ENCODE peak calls at places on chromosomes 1 and 21, in four cellular contexts. One of them, this sample, is unnamed.

GRCh38 chr1:71047635-71048607 is at the start of gene PTGER3:
- DNase-seq in HepG2: peak; percentile 42
- DNase-seq in GM12878: no peak
- DNase-seq in WTC11: peak; percentile 69
- DNase-seq in this sample: peak; percentile 89

GRCh38 chr21:44405948-44406872 is 49.1 kb upstream of the LRRC3 start:
- DNase-seq in HepG2: no peak
- DNase-seq in GM12878: no peak
- DNase-seq in WTC11: no peak
- DNase-seq in this sample: no peak

GRCh38 chr1:21823206-21823979 is 11.3 kb downstream of the LDLRAD2 start:
- DNase-seq in HepG2: no peak
- DNase-seq in GM12878: no peak
- DNase-seq in WTC11: no peak
- DNase-seq in this sample: no peak

GRCh38 chr1:182567629-182568028 is 21.4 kb downstream of the RNASEL start:
- DNase-seq in HepG2: no peak
- DNase-seq in GM12878: no peak
- DNase-seq in WTC11: no peak
- DNase-seq in this sample: no peak

GRCh38 chr1:216958569-216958968 is 235.3 kb upstream of the ESRRG start:
- DNase-seq in HepG2: no peak
- DNase-seq in GM12878: no peak
- DNase-seq in WTC11: no peak
- DNase-seq in this sample: no peak

GRCh38 chr1:94792473-94792875 is 27.7 kb upstream of the SLC44A3 start:
- DNase-seq in HepG2: no peak
- DNase-seq in GM12878: peak; percentile 45
- DNase-seq in WTC11: no peak
- DNase-seq in this sample: no peak

GRCh38 chr1:47886141-47886540 is 111.0 kb downstream of the TRABD2B start:
- DNase-seq in HepG2: no peak
- DNase-seq in GM12878: no peak
- DNase-seq in WTC11: no peak
- DNase-seq in this sample: no peak

GRCh38 chr21:32726742-32727477 is 903 bp downstream of the SYNJ1 start:
- DNase-seq in HepG2: no peak
- DNase-seq in GM12878: no peak
- DNase-seq in WTC11: no peak
- DNase-seq in this sample: peak; percentile 67

GRCh38 chr1:240801445-240801844 is 189.5 kb upstream of the GREM2 start:
- DNase-seq in HepG2: no peak
- DNase-seq in GM12878: no peak
- DNase-seq in WTC11: no peak
- DNase-seq in this sample: no peak

GRCh38 chr1:228938248-228938891 is 203.1 kb downstream of the RHOU start:
- DNase-seq in HepG2: peak; percentile 68
- DNase-seq in GM12878: no peak
- DNase-seq in WTC11: no peak
- DNase-seq in this sample: no peak

GRCh38 chr1:2166695-2167094 is 27.9 kb downstream of the FAAP20 start:
- DNase-seq in HepG2: no peak
- DNase-seq in GM12878: no peak
- DNase-seq in WTC11: no peak
- DNase-seq in this sample: no peak

GRCh38 chr21:45545236-45545570 is 3.0 kb upstream of the SLC19A1 start:
- DNase-seq in HepG2: no peak
- DNase-seq in GM12878: no peak
- DNase-seq in WTC11: no peak
- DNase-seq in this sample: no peak

GRCh38 chr1:162910161-162910560 is 49.2 kb upstream of the CCDC190 start:
- DNase-seq in HepG2: no peak
- DNase-seq in GM12878: no peak
- DNase-seq in WTC11: no peak
- DNase-seq in this sample: no peak

GRCh38 chr1:179231923-179232322 is 2.4 kb upstream of the ABL2 start:
- DNase-seq in HepG2: no peak
- DNase-seq in GM12878: no peak
- DNase-seq in WTC11: no peak
- DNase-seq in this sample: peak; percentile 49

GRCh38 chr1:57424231-57425027 is 569 bp upstream of the DAB1 start:
- DNase-seq in HepG2: peak; percentile 9
- DNase-seq in GM12878: no peak
- DNase-seq in WTC11: peak; percentile 79
- DNase-seq in this sample: peak; percentile 26

GRCh38 chr1:111198836-111199235 is 1.6 kb downstream of the DENND2D start:
- DNase-seq in HepG2: no peak
- DNase-seq in GM12878: no peak
- DNase-seq in WTC11: no peak
- DNase-seq in this sample: no peak

GRCh38 chr1:204834752-204835151 is 35.9 kb upstream of the NFASC start:
- DNase-seq in HepG2: no peak
- DNase-seq in GM12878: no peak
- DNase-seq in WTC11: no peak
- DNase-seq in this sample: no peak

GRCh38 chr21:42796327-42797062 is 82.8 kb downstream of the WDR4 start:
- DNase-seq in HepG2: peak; percentile 63
- DNase-seq in GM12878: no peak
- DNase-seq in WTC11: no peak
- DNase-seq in this sample: no peak

GRCh38 chr1:15332525-15332924 is 77.2 kb upstream of the EFHD2 start:
- DNase-seq in HepG2: no peak
- DNase-seq in GM12878: no peak
- DNase-seq in WTC11: no peak
- DNase-seq in this sample: no peak

GRCh38 chr1:85330206-85330605 is 53.8 kb upstream of the BCL10 start:
- DNase-seq in HepG2: peak; percentile 15
- DNase-seq in GM12878: no peak
- DNase-seq in WTC11: no peak
- DNase-seq in this sample: no peak

GRCh38 chr1:63888984-63889383 is 115.2 kb downstream of the ROR1 start:
- DNase-seq in HepG2: no peak
- DNase-seq in GM12878: no peak
- DNase-seq in WTC11: no peak
- DNase-seq in this sample: no peak

GRCh38 chr1:228374711-228375577 is 31.7 kb downstream of the TRIM11 start:
- DNase-seq in HepG2: no peak
- DNase-seq in GM12878: no peak
- DNase-seq in WTC11: no peak
- DNase-seq in this sample: no peak

GRCh38 chr1:167707942-167708341 is 13.8 kb upstream of the MPZL1 start:
- DNase-seq in HepG2: no peak
- DNase-seq in GM12878: no peak
- DNase-seq in WTC11: no peak
- DNase-seq in this sample: no peak

GRCh38 chr1:64663654-64664053 is 81.2 kb upstream of the RAVER2 start:
- DNase-seq in HepG2: peak; percentile 27
- DNase-seq in GM12878: no peak
- DNase-seq in WTC11: peak; percentile 52
- DNase-seq in this sample: peak; percentile 25

GRCh38 chr21:31929548-31929947 is 56.7 kb downstream of the HUNK start:
- DNase-seq in HepG2: peak; percentile 95
- DNase-seq in GM12878: no peak
- DNase-seq in WTC11: no peak
- DNase-seq in this sample: no peak

GRCh38 chr1:109214695-109215623 is 1.2 kb downstream of the SARS1 start:
- DNase-seq in HepG2: peak; percentile 73
- DNase-seq in GM12878: peak; percentile 25
- DNase-seq in WTC11: peak; percentile 23
- DNase-seq in this sample: peak; percentile 76

GRCh38 chr1:2182376-2182775 is 12.2 kb downstream of the FAAP20 start:
- DNase-seq in HepG2: no peak
- DNase-seq in GM12878: no peak
- DNase-seq in WTC11: no peak
- DNase-seq in this sample: no peak

GRCh38 chr1:190563230-190563629 is 85.6 kb upstream of the BRINP3 start:
- DNase-seq in HepG2: no peak
- DNase-seq in GM12878: no peak
- DNase-seq in WTC11: no peak
- DNase-seq in this sample: no peak

GRCh38 chr1:57208903-57209302 is 215.0 kb downstream of the DAB1 start:
- DNase-seq in HepG2: no peak
- DNase-seq in GM12878: no peak
- DNase-seq in WTC11: no peak
- DNase-seq in this sample: no peak

GRCh38 chr1:198918920-198919319 is 280.1 kb downstream of the PTPRC start:
- DNase-seq in HepG2: no peak
- DNase-seq in GM12878: no peak
- DNase-seq in WTC11: no peak
- DNase-seq in this sample: no peak

GRCh38 chr1:15110867-15111230 is 42.7 kb upstream of the TMEM51 start:
- DNase-seq in HepG2: peak; percentile 34
- DNase-seq in GM12878: no peak
- DNase-seq in WTC11: peak; percentile 53
- DNase-seq in this sample: peak; percentile 37

GRCh38 chr1:32431736-32432400 is 33.0 kb upstream of the ZBTB8B start:
- DNase-seq in HepG2: no peak
- DNase-seq in GM12878: peak; percentile 55
- DNase-seq in WTC11: no peak
- DNase-seq in this sample: no peak
- TF ChIP-seq CBFB in HepG2: no peak
- TF ChIP-seq CBFB in GM12878: no peak
- TF ChIP-seq CBFB in WTC11: no peak
- TF ChIP-seq CBFB in this sample: no peak

GRCh38 chr1:77504986-77505385 is 177.5 kb downstream of the ZZZ3 start:
- DNase-seq in HepG2: no peak
- DNase-seq in GM12878: no peak
- DNase-seq in WTC11: no peak
- DNase-seq in this sample: no peak
- TF ChIP-seq CBFB in HepG2: no peak
- TF ChIP-seq CBFB in GM12878: no peak
- TF ChIP-seq CBFB in WTC11: no peak
- TF ChIP-seq CBFB in this sample: no peak

DNA sequence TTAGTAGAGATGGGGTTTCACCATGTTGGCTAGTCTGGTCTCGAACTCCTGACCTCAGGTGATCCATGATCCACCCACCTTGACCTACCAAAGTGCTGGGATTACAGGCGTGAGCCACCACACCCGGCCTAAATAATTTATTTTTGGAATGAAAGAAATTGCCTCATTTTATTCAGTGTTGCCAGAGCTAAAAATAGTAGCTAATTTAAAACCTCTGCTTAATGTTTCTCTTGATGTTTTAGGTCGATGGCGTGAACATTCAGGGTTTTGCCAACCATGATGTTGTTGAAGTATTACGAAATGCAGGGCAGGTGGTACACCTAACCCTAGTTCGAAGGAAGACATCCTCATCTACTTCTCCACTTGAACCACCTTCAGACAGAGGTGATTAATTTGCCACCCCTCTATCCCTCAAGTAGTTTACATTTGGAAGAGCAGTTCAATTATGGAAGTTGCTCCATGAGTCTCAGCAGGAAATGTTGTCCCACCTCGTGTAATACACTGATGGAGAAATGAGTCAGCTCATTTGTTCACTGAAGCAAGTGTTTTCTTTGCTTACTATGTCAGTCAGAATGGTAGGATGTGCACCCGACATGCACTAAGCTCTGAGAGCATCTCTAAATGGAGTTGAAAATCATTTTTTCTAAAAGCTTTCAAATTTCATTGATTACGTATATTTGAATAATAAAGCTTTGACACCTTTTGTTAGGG is 54.9 kb downstream of the PATJ start:
- DNase-seq in HepG2: no peak
- DNase-seq in GM12878: no peak
- DNase-seq in WTC11: no peak
- DNase-seq in this sample: no peak
- TF ChIP-seq CBFB in HepG2: no peak
- TF ChIP-seq CBFB in GM12878: no peak
- TF ChIP-seq CBFB in WTC11: no peak
- TF ChIP-seq CBFB in this sample: no peak

DNA sequence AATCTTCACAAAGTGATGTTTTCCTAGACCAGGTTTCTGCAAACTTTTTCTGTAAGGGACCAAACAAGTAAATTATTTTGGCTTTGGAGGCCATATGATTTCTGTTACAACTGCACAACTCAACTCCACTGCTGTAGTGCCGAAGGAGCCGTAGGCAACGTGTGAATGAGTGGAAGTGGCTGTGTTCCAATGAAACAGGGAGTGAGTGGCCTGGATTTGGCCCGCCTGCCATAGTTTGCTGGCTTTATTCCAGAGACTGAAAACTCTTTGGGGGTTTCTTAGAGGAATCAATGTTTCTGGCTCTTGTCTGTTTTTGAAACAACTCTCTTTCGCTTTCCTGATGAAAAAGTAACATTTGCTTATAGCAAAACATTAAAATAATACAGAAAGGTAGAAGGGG is 12.5 kb upstream of the ACTL8 start:
- DNase-seq in HepG2: no peak
- DNase-seq in GM12878: no peak
- DNase-seq in WTC11: no peak
- DNase-seq in this sample: no peak
- TF ChIP-seq CBFB in HepG2: no peak
- TF ChIP-seq CBFB in GM12878: no peak
- TF ChIP-seq CBFB in WTC11: no peak
- TF ChIP-seq CBFB in this sample: no peak

GRCh38 chr1:73593804-73594203 is 604.2 kb downstream of the LRRIQ3 start:
- DNase-seq in HepG2: no peak
- DNase-seq in GM12878: no peak
- DNase-seq in WTC11: no peak
- DNase-seq in this sample: no peak
- TF ChIP-seq CBFB in HepG2: no peak
- TF ChIP-seq CBFB in GM12878: no peak
- TF ChIP-seq CBFB in WTC11: no peak
- TF ChIP-seq CBFB in this sample: no peak

GRCh38 chr1:181469829-181470228 is 13.5 kb upstream of the CACNA1E start:
- DNase-seq in HepG2: no peak
- DNase-seq in GM12878: no peak
- DNase-seq in WTC11: no peak
- DNase-seq in this sample: peak; percentile 41
- TF ChIP-seq CBFB in HepG2: no peak
- TF ChIP-seq CBFB in GM12878: no peak
- TF ChIP-seq CBFB in WTC11: no peak
- TF ChIP-seq CBFB in this sample: no peak